ENCODE peak calls at places on chromosome 18, in ten cellular contexts. One of them, this sample, is unnamed.

GRCh38 chr18:2425426-2426317 is 145.6 kb downstream of the METTL4 start:
- DNase-seq in astrocyte of the spinal cord: peak
- DNase-seq in kidney: no peak
- DNase-seq in upper lobe of right lung: no peak
- DNase-seq in fibroblast of the aortic adventitia: peak
- DNase-seq in AG09309: no peak
- DNase-seq in adrenal gland: no peak
- DNase-seq in effector memory CD4-positive, alpha-beta T cell: no peak
- DNase-seq in small intestine: no peak
- DNase-seq in GM23338: no peak
- DNase-seq in this sample: no peak

GRCh38 chr18:9971313-9971920 is 57.6 kb downstream of the VAPA start:
- DNase-seq in astrocyte of the spinal cord: peak
- DNase-seq in kidney: no peak
- DNase-seq in upper lobe of right lung: no peak
- DNase-seq in fibroblast of the aortic adventitia: peak
- DNase-seq in AG09309: peak
- DNase-seq in adrenal gland: peak
- DNase-seq in effector memory CD4-positive, alpha-beta T cell: peak
- DNase-seq in small intestine: peak
- DNase-seq in GM23338: peak
- DNase-seq in this sample: no peak

GRCh38 chr18:3256693-3257626 is 5.0 kb upstream of the MYL12B start:
- DNase-seq in astrocyte of the spinal cord: peak
- DNase-seq in kidney: no peak
- DNase-seq in upper lobe of right lung: no peak
- DNase-seq in fibroblast of the aortic adventitia: peak
- DNase-seq in AG09309: no peak
- DNase-seq in adrenal gland: no peak
- DNase-seq in effector memory CD4-positive, alpha-beta T cell: no peak
- DNase-seq in small intestine: no peak
- DNase-seq in GM23338: no peak
- DNase-seq in this sample: no peak

GRCh38 chr18:63159590-63159989 is 160.0 kb downstream of the BCL2 start:
- DNase-seq in astrocyte of the spinal cord: no peak
- DNase-seq in kidney: no peak
- DNase-seq in upper lobe of right lung: no peak
- DNase-seq in fibroblast of the aortic adventitia: no peak
- DNase-seq in AG09309: no peak
- DNase-seq in adrenal gland: no peak
- DNase-seq in effector memory CD4-positive, alpha-beta T cell: no peak
- DNase-seq in small intestine: no peak
- DNase-seq in GM23338: no peak
- DNase-seq in this sample: no peak

GRCh38 chr18:36762074-36762473 is 66.7 kb downstream of the TPGS2 start:
- DNase-seq in astrocyte of the spinal cord: peak
- DNase-seq in kidney: no peak
- DNase-seq in upper lobe of right lung: no peak
- DNase-seq in fibroblast of the aortic adventitia: no peak
- DNase-seq in AG09309: no peak
- DNase-seq in adrenal gland: no peak
- DNase-seq in effector memory CD4-positive, alpha-beta T cell: no peak
- DNase-seq in small intestine: no peak
- DNase-seq in GM23338: no peak
- DNase-seq in this sample: no peak

GRCh38 chr18:53567935-53568574 is 656.4 kb downstream of the MBD2 start:
- DNase-seq in astrocyte of the spinal cord: peak
- DNase-seq in kidney: no peak
- DNase-seq in upper lobe of right lung: no peak
- DNase-seq in fibroblast of the aortic adventitia: peak
- DNase-seq in AG09309: peak
- DNase-seq in adrenal gland: no peak
- DNase-seq in effector memory CD4-positive, alpha-beta T cell: no peak
- DNase-seq in small intestine: peak
- DNase-seq in GM23338: peak
- DNase-seq in this sample: peak

GRCh38 chr18:14978191-14978590 is 230.2 kb downstream of the ANKRD30B start:
- DNase-seq in astrocyte of the spinal cord: no peak
- DNase-seq in kidney: no peak
- DNase-seq in upper lobe of right lung: no peak
- DNase-seq in fibroblast of the aortic adventitia: no peak
- DNase-seq in AG09309: no peak
- DNase-seq in adrenal gland: no peak
- DNase-seq in effector memory CD4-positive, alpha-beta T cell: no peak
- DNase-seq in small intestine: no peak
- DNase-seq in GM23338: no peak
- DNase-seq in this sample: no peak

GRCh38 chr18:49572935-49573334 is 11.1 kb downstream of the LIPG start:
- DNase-seq in astrocyte of the spinal cord: no peak
- DNase-seq in kidney: no peak
- DNase-seq in upper lobe of right lung: no peak
- DNase-seq in fibroblast of the aortic adventitia: no peak
- DNase-seq in AG09309: no peak
- DNase-seq in adrenal gland: no peak
- DNase-seq in effector memory CD4-positive, alpha-beta T cell: no peak
- DNase-seq in small intestine: no peak
- DNase-seq in GM23338: no peak
- DNase-seq in this sample: no peak

GRCh38 chr18:14976736-14977430 is 228.9 kb downstream of the ANKRD30B start:
- DNase-seq in astrocyte of the spinal cord: peak
- DNase-seq in kidney: no peak
- DNase-seq in upper lobe of right lung: no peak
- DNase-seq in fibroblast of the aortic adventitia: peak
- DNase-seq in AG09309: no peak
- DNase-seq in adrenal gland: no peak
- DNase-seq in effector memory CD4-positive, alpha-beta T cell: no peak
- DNase-seq in small intestine: no peak
- DNase-seq in GM23338: no peak
- DNase-seq in this sample: no peak

GRCh38 chr18:76923485-76924085 is 101.2 kb downstream of the ZNF236 start:
- DNase-seq in astrocyte of the spinal cord: peak
- DNase-seq in kidney: no peak
- DNase-seq in upper lobe of right lung: no peak
- DNase-seq in fibroblast of the aortic adventitia: peak
- DNase-seq in AG09309: no peak
- DNase-seq in adrenal gland: no peak
- DNase-seq in effector memory CD4-positive, alpha-beta T cell: no peak
- DNase-seq in small intestine: peak
- DNase-seq in GM23338: peak
- DNase-seq in this sample: no peak

GRCh38 chr18:23412351-23412964 is 40.6 kb upstream of the RIOK3 start:
- DNase-seq in astrocyte of the spinal cord: no peak
- DNase-seq in kidney: no peak
- DNase-seq in upper lobe of right lung: no peak
- DNase-seq in fibroblast of the aortic adventitia: no peak
- DNase-seq in AG09309: no peak
- DNase-seq in adrenal gland: no peak
- DNase-seq in effector memory CD4-positive, alpha-beta T cell: no peak
- DNase-seq in small intestine: no peak
- DNase-seq in GM23338: no peak
- DNase-seq in this sample: no peak

GRCh38 chr18:78677483-78678317 is 301.9 kb upstream of the SALL3 start:
- DNase-seq in astrocyte of the spinal cord: no peak
- DNase-seq in kidney: peak
- DNase-seq in upper lobe of right lung: no peak
- DNase-seq in fibroblast of the aortic adventitia: no peak
- DNase-seq in AG09309: no peak
- DNase-seq in adrenal gland: no peak
- DNase-seq in effector memory CD4-positive, alpha-beta T cell: no peak
- DNase-seq in small intestine: no peak
- DNase-seq in GM23338: no peak
- DNase-seq in this sample: no peak

DNA sequence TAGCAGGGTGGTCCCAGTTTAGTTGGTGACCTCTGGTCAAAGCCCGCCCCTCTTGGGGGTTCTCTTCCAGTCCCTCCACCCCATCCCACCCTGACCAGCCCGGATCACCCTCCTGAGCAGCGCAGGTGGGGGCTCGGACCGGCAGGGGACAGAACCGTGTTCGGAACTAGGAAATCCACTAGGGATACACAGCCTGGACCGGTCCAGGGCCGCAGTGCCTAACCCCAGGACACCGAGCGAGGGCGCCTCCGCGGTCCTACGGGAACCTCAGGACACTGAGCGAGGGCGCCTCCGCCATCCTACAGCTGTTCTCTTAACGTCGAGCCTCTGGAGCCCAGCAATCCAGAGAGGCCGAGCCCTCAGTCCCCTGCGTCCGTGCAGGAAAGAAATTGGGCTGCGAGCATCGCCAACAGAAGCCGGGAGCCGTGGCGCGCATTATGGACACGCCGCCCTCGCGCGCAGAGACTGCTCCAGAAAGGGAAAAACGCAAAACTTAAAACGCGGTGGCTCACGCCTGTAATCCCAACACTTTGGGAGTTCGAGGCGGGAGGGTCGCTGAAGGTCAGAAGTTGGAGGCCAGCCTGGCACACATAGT is 8.5 kb downstream of the RAX start:
- DNase-seq in astrocyte of the spinal cord: no peak
- DNase-seq in kidney: no peak
- DNase-seq in upper lobe of right lung: no peak
- DNase-seq in fibroblast of the aortic adventitia: no peak
- DNase-seq in AG09309: no peak
- DNase-seq in adrenal gland: no peak
- DNase-seq in effector memory CD4-positive, alpha-beta T cell: no peak
- DNase-seq in small intestine: no peak
- DNase-seq in GM23338: peak
- DNase-seq in this sample: no peak
- H3K4me3 ChIP-seq in astrocyte of the spinal cord: no peak
- H3K4me3 ChIP-seq in kidney: no peak
- H3K4me3 ChIP-seq in upper lobe of right lung: no peak
- H3K4me3 ChIP-seq in fibroblast of the aortic adventitia: no peak
- H3K4me3 ChIP-seq in AG09309: no peak
- H3K4me3 ChIP-seq in adrenal gland: peak
- H3K4me3 ChIP-seq in effector memory CD4-positive, alpha-beta T cell: peak
- H3K4me3 ChIP-seq in small intestine: no peak
- H3K4me3 ChIP-seq in GM23338: peak
- H3K4me3 ChIP-seq in this sample: no peak

GRCh38 chr18:55403555-55403954 is 184.4 kb downstream of the TCF4 start:
- DNase-seq in astrocyte of the spinal cord: no peak
- DNase-seq in kidney: no peak
- DNase-seq in upper lobe of right lung: no peak
- DNase-seq in fibroblast of the aortic adventitia: peak
- DNase-seq in AG09309: no peak
- DNase-seq in adrenal gland: no peak
- DNase-seq in effector memory CD4-positive, alpha-beta T cell: no peak
- DNase-seq in small intestine: no peak
- DNase-seq in GM23338: no peak
- DNase-seq in this sample: no peak

GRCh38 chr18:55402731-55403405 is 185.1 kb downstream of the TCF4 start:
- DNase-seq in astrocyte of the spinal cord: peak
- DNase-seq in kidney: no peak
- DNase-seq in upper lobe of right lung: no peak
- DNase-seq in fibroblast of the aortic adventitia: peak
- DNase-seq in AG09309: no peak
- DNase-seq in adrenal gland: no peak
- DNase-seq in effector memory CD4-positive, alpha-beta T cell: no peak
- DNase-seq in small intestine: no peak
- DNase-seq in GM23338: no peak
- DNase-seq in this sample: no peak

GRCh38 chr18:55401275-55401620 is 186.7 kb downstream of the TCF4 start:
- DNase-seq in astrocyte of the spinal cord: peak
- DNase-seq in kidney: no peak
- DNase-seq in upper lobe of right lung: no peak
- DNase-seq in fibroblast of the aortic adventitia: peak
- DNase-seq in AG09309: no peak
- DNase-seq in adrenal gland: no peak
- DNase-seq in effector memory CD4-positive, alpha-beta T cell: no peak
- DNase-seq in small intestine: no peak
- DNase-seq in GM23338: no peak
- DNase-seq in this sample: no peak

GRCh38 chr18:55400590-55401274 is 187.3 kb downstream of the TCF4 start:
- DNase-seq in astrocyte of the spinal cord: peak
- DNase-seq in kidney: no peak
- DNase-seq in upper lobe of right lung: no peak
- DNase-seq in fibroblast of the aortic adventitia: peak
- DNase-seq in AG09309: no peak
- DNase-seq in adrenal gland: no peak
- DNase-seq in effector memory CD4-positive, alpha-beta T cell: no peak
- DNase-seq in small intestine: no peak
- DNase-seq in GM23338: no peak
- DNase-seq in this sample: no peak

GRCh38 chr18:55401638-55402191 is 186.3 kb downstream of the TCF4 start:
- DNase-seq in astrocyte of the spinal cord: peak
- DNase-seq in kidney: no peak
- DNase-seq in upper lobe of right lung: no peak
- DNase-seq in fibroblast of the aortic adventitia: peak
- DNase-seq in AG09309: peak
- DNase-seq in adrenal gland: peak
- DNase-seq in effector memory CD4-positive, alpha-beta T cell: no peak
- DNase-seq in small intestine: no peak
- DNase-seq in GM23338: peak
- DNase-seq in this sample: peak
- H3K4me3 ChIP-seq in astrocyte of the spinal cord: peak
- H3K4me3 ChIP-seq in kidney: peak
- H3K4me3 ChIP-seq in upper lobe of right lung: peak
- H3K4me3 ChIP-seq in fibroblast of the aortic adventitia: peak
- H3K4me3 ChIP-seq in AG09309: peak
- H3K4me3 ChIP-seq in adrenal gland: peak
- H3K4me3 ChIP-seq in effector memory CD4-positive, alpha-beta T cell: no peak
- H3K4me3 ChIP-seq in small intestine: no peak
- H3K4me3 ChIP-seq in GM23338: peak
- H3K4me3 ChIP-seq in this sample: peak

GRCh38 chr18:62048279-62048678 is 138.6 kb downstream of the PIGN start:
- DNase-seq in astrocyte of the spinal cord: no peak
- DNase-seq in kidney: no peak
- DNase-seq in upper lobe of right lung: no peak
- DNase-seq in fibroblast of the aortic adventitia: no peak
- DNase-seq in AG09309: no peak
- DNase-seq in adrenal gland: no peak
- DNase-seq in effector memory CD4-positive, alpha-beta T cell: no peak
- DNase-seq in small intestine: no peak
- DNase-seq in GM23338: no peak
- DNase-seq in this sample: no peak
- H3K4me3 ChIP-seq in astrocyte of the spinal cord: no peak
- H3K4me3 ChIP-seq in kidney: no peak
- H3K4me3 ChIP-seq in upper lobe of right lung: no peak
- H3K4me3 ChIP-seq in fibroblast of the aortic adventitia: no peak
- H3K4me3 ChIP-seq in AG09309: no peak
- H3K4me3 ChIP-seq in adrenal gland: no peak
- H3K4me3 ChIP-seq in effector memory CD4-positive, alpha-beta T cell: no peak
- H3K4me3 ChIP-seq in small intestine: no peak
- H3K4me3 ChIP-seq in GM23338: no peak
- H3K4me3 ChIP-seq in this sample: no peak

DNA sequence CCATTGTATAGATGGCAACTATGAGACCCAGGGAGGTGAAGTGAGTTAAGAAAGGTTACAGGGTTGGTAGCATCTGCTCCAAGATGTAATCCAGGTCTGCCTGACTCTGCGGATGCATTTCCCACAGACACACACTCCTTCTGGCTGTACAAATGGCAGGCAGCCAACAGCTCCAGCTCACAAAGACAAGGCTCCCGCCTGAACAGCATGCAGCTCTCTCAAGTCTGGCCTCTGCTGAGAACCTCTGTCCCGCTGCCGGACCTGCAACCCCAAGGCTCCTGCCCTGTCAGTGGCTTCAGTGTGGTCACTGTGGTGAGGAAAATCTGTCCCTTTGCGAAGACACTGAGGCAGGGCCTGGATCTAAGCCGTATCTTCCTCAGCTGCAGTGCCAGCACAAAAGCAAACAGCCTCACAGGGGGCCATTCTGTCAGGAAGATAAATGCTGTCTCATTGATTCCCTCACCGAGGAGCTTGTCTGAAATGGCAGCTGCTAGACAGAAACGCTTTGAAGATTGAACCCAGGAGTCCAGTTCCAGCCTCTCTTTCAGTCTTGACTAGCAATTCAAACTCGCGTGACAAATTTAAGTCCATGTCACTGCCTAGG is 469.3 kb upstream of the MEX3C start:
- DNase-seq in astrocyte of the spinal cord: peak
- DNase-seq in kidney: no peak
- DNase-seq in upper lobe of right lung: no peak
- DNase-seq in fibroblast of the aortic adventitia: peak
- DNase-seq in AG09309: no peak
- DNase-seq in adrenal gland: peak
- DNase-seq in effector memory CD4-positive, alpha-beta T cell: no peak
- DNase-seq in small intestine: peak
- DNase-seq in GM23338: peak
- DNase-seq in this sample: no peak
- H3K4me3 ChIP-seq in astrocyte of the spinal cord: no peak
- H3K4me3 ChIP-seq in kidney: no peak
- H3K4me3 ChIP-seq in upper lobe of right lung: no peak
- H3K4me3 ChIP-seq in fibroblast of the aortic adventitia: no peak
- H3K4me3 ChIP-seq in AG09309: no peak
- H3K4me3 ChIP-seq in adrenal gland: no peak
- H3K4me3 ChIP-seq in effector memory CD4-positive, alpha-beta T cell: no peak
- H3K4me3 ChIP-seq in small intestine: no peak
- H3K4me3 ChIP-seq in GM23338: no peak
- H3K4me3 ChIP-seq in this sample: no peak

This sample was measured in BJ.